ENCODE peak calls at places on chromosomes 2 and 18, in nine cellular contexts. One of them, this sample, is unnamed.

GRCh38 chr2:199503148-199503547 is 45.4 kb upstream of the SATB2 start:
- DNase-seq in NCI-H2171 treated with DMSO at 0.1 percent for 48 hours: no peak
- DNase-seq in HFF-Myc: no peak
- DNase-seq in right lobe of liver: no peak
- DNase-seq in body of pancreas: no peak
- DNase-seq in naive thymus-derived CD8-positive, alpha-beta T cell: no peak
- DNase-seq in brain microvascular endothelial cell: no peak
- DNase-seq in stimulated activated CD4-positive, alpha-beta T cell treated with anti-CD3 and anti-CD28 coated beads, Interleukin-15, amount 100 ng/mL, for 1 hour: no peak
- DNase-seq in GM13977: no peak
- DNase-seq in this sample: no peak

GRCh38 chr18:63402246-63403164 is 19.8 kb downstream of the VPS4B start:
- DNase-seq in NCI-H2171 treated with DMSO at 0.1 percent for 48 hours: no peak
- DNase-seq in HFF-Myc: no peak
- DNase-seq in right lobe of liver: no peak
- DNase-seq in body of pancreas: no peak
- DNase-seq in naive thymus-derived CD8-positive, alpha-beta T cell: no peak
- DNase-seq in brain microvascular endothelial cell: no peak
- DNase-seq in stimulated activated CD4-positive, alpha-beta T cell treated with anti-CD3 and anti-CD28 coated beads, Interleukin-15, amount 100 ng/mL, for 1 hour: no peak
- DNase-seq in GM13977: no peak
- DNase-seq in this sample: no peak

GRCh38 chr2:192029089-192029488 is 165.6 kb downstream of the TMEFF2 start:
- DNase-seq in NCI-H2171 treated with DMSO at 0.1 percent for 48 hours: peak; percentile 12
- DNase-seq in HFF-Myc: peak; percentile 22
- DNase-seq in right lobe of liver: no peak
- DNase-seq in body of pancreas: no peak
- DNase-seq in naive thymus-derived CD8-positive, alpha-beta T cell: no peak
- DNase-seq in brain microvascular endothelial cell: peak; percentile 21
- DNase-seq in stimulated activated CD4-positive, alpha-beta T cell treated with anti-CD3 and anti-CD28 coated beads, Interleukin-15, amount 100 ng/mL, for 1 hour: no peak
- DNase-seq in GM13977: no peak
- DNase-seq in this sample: no peak

GRCh38 chr2:9423922-9424272 is 443 bp downstream of the CPSF3 start:
- DNase-seq in NCI-H2171 treated with DMSO at 0.1 percent for 48 hours: no peak
- DNase-seq in HFF-Myc: no peak
- DNase-seq in right lobe of liver: no peak
- DNase-seq in body of pancreas: no peak
- DNase-seq in naive thymus-derived CD8-positive, alpha-beta T cell: peak; percentile 1
- DNase-seq in brain microvascular endothelial cell: no peak
- DNase-seq in stimulated activated CD4-positive, alpha-beta T cell treated with anti-CD3 and anti-CD28 coated beads, Interleukin-15, amount 100 ng/mL, for 1 hour: no peak
- DNase-seq in GM13977: peak; percentile 35
- DNase-seq in this sample: no peak

GRCh38 chr2:120683081-120683480 is 52.6 kb upstream of the GLI2 start:
- DNase-seq in NCI-H2171 treated with DMSO at 0.1 percent for 48 hours: no peak
- DNase-seq in HFF-Myc: no peak
- DNase-seq in right lobe of liver: no peak
- DNase-seq in body of pancreas: no peak
- DNase-seq in naive thymus-derived CD8-positive, alpha-beta T cell: no peak
- DNase-seq in brain microvascular endothelial cell: no peak
- DNase-seq in stimulated activated CD4-positive, alpha-beta T cell treated with anti-CD3 and anti-CD28 coated beads, Interleukin-15, amount 100 ng/mL, for 1 hour: no peak
- DNase-seq in GM13977: no peak
- DNase-seq in this sample: no peak

GRCh38 chr2:201093573-201093972 is 21.8 kb downstream of the NDUFB3 start:
- DNase-seq in NCI-H2171 treated with DMSO at 0.1 percent for 48 hours: no peak
- DNase-seq in HFF-Myc: no peak
- DNase-seq in right lobe of liver: no peak
- DNase-seq in body of pancreas: no peak
- DNase-seq in naive thymus-derived CD8-positive, alpha-beta T cell: no peak
- DNase-seq in brain microvascular endothelial cell: no peak
- DNase-seq in stimulated activated CD4-positive, alpha-beta T cell treated with anti-CD3 and anti-CD28 coated beads, Interleukin-15, amount 100 ng/mL, for 1 hour: no peak
- DNase-seq in GM13977: no peak
- DNase-seq in this sample: no peak

GRCh38 chr2:176582183-176582582 is 312.9 kb downstream of the MTX2 start:
- DNase-seq in NCI-H2171 treated with DMSO at 0.1 percent for 48 hours: no peak
- DNase-seq in HFF-Myc: no peak
- DNase-seq in right lobe of liver: no peak
- DNase-seq in body of pancreas: no peak
- DNase-seq in naive thymus-derived CD8-positive, alpha-beta T cell: no peak
- DNase-seq in brain microvascular endothelial cell: peak; percentile 14
- DNase-seq in stimulated activated CD4-positive, alpha-beta T cell treated with anti-CD3 and anti-CD28 coated beads, Interleukin-15, amount 100 ng/mL, for 1 hour: no peak
- DNase-seq in GM13977: no peak
- DNase-seq in this sample: no peak

GRCh38 chr2:180905002-180905401 is 75.4 kb upstream of the UBE2E3 start:
- DNase-seq in NCI-H2171 treated with DMSO at 0.1 percent for 48 hours: peak; percentile 93
- DNase-seq in HFF-Myc: no peak
- DNase-seq in right lobe of liver: no peak
- DNase-seq in body of pancreas: no peak
- DNase-seq in naive thymus-derived CD8-positive, alpha-beta T cell: no peak
- DNase-seq in brain microvascular endothelial cell: no peak
- DNase-seq in stimulated activated CD4-positive, alpha-beta T cell treated with anti-CD3 and anti-CD28 coated beads, Interleukin-15, amount 100 ng/mL, for 1 hour: no peak
- DNase-seq in GM13977: no peak
- DNase-seq in this sample: no peak

GRCh38 chr2:70113396-70114100 is 26.3 kb downstream of the PCBP1 start:
- DNase-seq in NCI-H2171 treated with DMSO at 0.1 percent for 48 hours: no peak
- DNase-seq in HFF-Myc: no peak
- DNase-seq in right lobe of liver: no peak
- DNase-seq in body of pancreas: no peak
- DNase-seq in naive thymus-derived CD8-positive, alpha-beta T cell: no peak
- DNase-seq in brain microvascular endothelial cell: no peak
- DNase-seq in stimulated activated CD4-positive, alpha-beta T cell treated with anti-CD3 and anti-CD28 coated beads, Interleukin-15, amount 100 ng/mL, for 1 hour: no peak
- DNase-seq in GM13977: no peak
- DNase-seq in this sample: no peak

GRCh38 chr2:88871336-88871735 is 179.9 kb downstream of the RPIA start:
- DNase-seq in NCI-H2171 treated with DMSO at 0.1 percent for 48 hours: no peak
- DNase-seq in HFF-Myc: no peak
- DNase-seq in right lobe of liver: no peak
- DNase-seq in body of pancreas: no peak
- DNase-seq in naive thymus-derived CD8-positive, alpha-beta T cell: no peak
- DNase-seq in brain microvascular endothelial cell: no peak
- DNase-seq in stimulated activated CD4-positive, alpha-beta T cell treated with anti-CD3 and anti-CD28 coated beads, Interleukin-15, amount 100 ng/mL, for 1 hour: no peak
- DNase-seq in GM13977: no peak
- DNase-seq in this sample: no peak

GRCh38 chr2:181698230-181698629 is 17.9 kb upstream of the NEUROD1 start:
- DNase-seq in NCI-H2171 treated with DMSO at 0.1 percent for 48 hours: no peak
- DNase-seq in HFF-Myc: no peak
- DNase-seq in right lobe of liver: no peak
- DNase-seq in body of pancreas: no peak
- DNase-seq in naive thymus-derived CD8-positive, alpha-beta T cell: no peak
- DNase-seq in brain microvascular endothelial cell: no peak
- DNase-seq in stimulated activated CD4-positive, alpha-beta T cell treated with anti-CD3 and anti-CD28 coated beads, Interleukin-15, amount 100 ng/mL, for 1 hour: no peak
- DNase-seq in GM13977: no peak
- DNase-seq in this sample: no peak

GRCh38 chr2:181457121-181457740 is at the start of gene ITGA4:
- DNase-seq in NCI-H2171 treated with DMSO at 0.1 percent for 48 hours: peak; percentile 75
- DNase-seq in HFF-Myc: peak; percentile 39
- DNase-seq in right lobe of liver: peak; percentile 73
- DNase-seq in body of pancreas: peak; percentile 59
- DNase-seq in naive thymus-derived CD8-positive, alpha-beta T cell: peak; percentile 76
- DNase-seq in brain microvascular endothelial cell: peak; percentile 73
- DNase-seq in stimulated activated CD4-positive, alpha-beta T cell treated with anti-CD3 and anti-CD28 coated beads, Interleukin-15, amount 100 ng/mL, for 1 hour: peak; percentile 74
- DNase-seq in GM13977: peak; percentile 82
- DNase-seq in this sample: peak; percentile 56

GRCh38 chr18:14092625-14093361 is 39.4 kb downstream of the ZNF519 start:
- DNase-seq in NCI-H2171 treated with DMSO at 0.1 percent for 48 hours: no peak
- DNase-seq in HFF-Myc: no peak
- DNase-seq in right lobe of liver: no peak
- DNase-seq in body of pancreas: no peak
- DNase-seq in naive thymus-derived CD8-positive, alpha-beta T cell: no peak
- DNase-seq in brain microvascular endothelial cell: no peak
- DNase-seq in stimulated activated CD4-positive, alpha-beta T cell treated with anti-CD3 and anti-CD28 coated beads, Interleukin-15, amount 100 ng/mL, for 1 hour: no peak
- DNase-seq in GM13977: no peak
- DNase-seq in this sample: no peak

GRCh38 chr18:79524181-79525078 is 128.7 kb downstream of the NFATC1 start:
- DNase-seq in NCI-H2171 treated with DMSO at 0.1 percent for 48 hours: no peak
- DNase-seq in HFF-Myc: no peak
- DNase-seq in right lobe of liver: no peak
- DNase-seq in body of pancreas: no peak
- DNase-seq in naive thymus-derived CD8-positive, alpha-beta T cell: peak; percentile 44
- DNase-seq in brain microvascular endothelial cell: no peak
- DNase-seq in stimulated activated CD4-positive, alpha-beta T cell treated with anti-CD3 and anti-CD28 coated beads, Interleukin-15, amount 100 ng/mL, for 1 hour: peak; percentile 25
- DNase-seq in GM13977: peak; percentile 73
- DNase-seq in this sample: no peak

GRCh38 chr18:53843113-53843512 is 381.4 kb downstream of the MBD2 start:
- DNase-seq in NCI-H2171 treated with DMSO at 0.1 percent for 48 hours: no peak
- DNase-seq in HFF-Myc: no peak
- DNase-seq in right lobe of liver: no peak
- DNase-seq in body of pancreas: no peak
- DNase-seq in naive thymus-derived CD8-positive, alpha-beta T cell: no peak
- DNase-seq in brain microvascular endothelial cell: no peak
- DNase-seq in stimulated activated CD4-positive, alpha-beta T cell treated with anti-CD3 and anti-CD28 coated beads, Interleukin-15, amount 100 ng/mL, for 1 hour: no peak
- DNase-seq in GM13977: no peak
- DNase-seq in this sample: no peak

GRCh38 chr2:72367530-72368225 is 220.0 kb upstream of the CYP26B1 start:
- DNase-seq in NCI-H2171 treated with DMSO at 0.1 percent for 48 hours: no peak
- DNase-seq in HFF-Myc: peak; percentile 80
- DNase-seq in right lobe of liver: peak; percentile 50
- DNase-seq in body of pancreas: peak; percentile 55
- DNase-seq in naive thymus-derived CD8-positive, alpha-beta T cell: no peak
- DNase-seq in brain microvascular endothelial cell: peak; percentile 92
- DNase-seq in stimulated activated CD4-positive, alpha-beta T cell treated with anti-CD3 and anti-CD28 coated beads, Interleukin-15, amount 100 ng/mL, for 1 hour: no peak
- DNase-seq in GM13977: no peak
- DNase-seq in this sample: peak; percentile 85

GRCh38 chr2:66794115-66794514 is 359.2 kb downstream of the MEIS1 start:
- DNase-seq in NCI-H2171 treated with DMSO at 0.1 percent for 48 hours: no peak
- DNase-seq in HFF-Myc: no peak
- DNase-seq in right lobe of liver: no peak
- DNase-seq in body of pancreas: no peak
- DNase-seq in naive thymus-derived CD8-positive, alpha-beta T cell: no peak
- DNase-seq in brain microvascular endothelial cell: no peak
- DNase-seq in stimulated activated CD4-positive, alpha-beta T cell treated with anti-CD3 and anti-CD28 coated beads, Interleukin-15, amount 100 ng/mL, for 1 hour: no peak
- DNase-seq in GM13977: no peak
- DNase-seq in this sample: no peak

GRCh38 chr2:59449264-59449663 is 1104.2 kb downstream of the BCL11A start:
- DNase-seq in NCI-H2171 treated with DMSO at 0.1 percent for 48 hours: no peak
- DNase-seq in HFF-Myc: no peak
- DNase-seq in right lobe of liver: no peak
- DNase-seq in body of pancreas: peak; percentile 40
- DNase-seq in naive thymus-derived CD8-positive, alpha-beta T cell: no peak
- DNase-seq in brain microvascular endothelial cell: no peak
- DNase-seq in stimulated activated CD4-positive, alpha-beta T cell treated with anti-CD3 and anti-CD28 coated beads, Interleukin-15, amount 100 ng/mL, for 1 hour: no peak
- DNase-seq in GM13977: no peak
- DNase-seq in this sample: no peak

GRCh38 chr18:77223653-77224052 is 26.0 kb upstream of the GALR1 start:
- DNase-seq in NCI-H2171 treated with DMSO at 0.1 percent for 48 hours: no peak
- DNase-seq in HFF-Myc: no peak
- DNase-seq in right lobe of liver: no peak
- DNase-seq in body of pancreas: no peak
- DNase-seq in naive thymus-derived CD8-positive, alpha-beta T cell: no peak
- DNase-seq in brain microvascular endothelial cell: no peak
- DNase-seq in stimulated activated CD4-positive, alpha-beta T cell treated with anti-CD3 and anti-CD28 coated beads, Interleukin-15, amount 100 ng/mL, for 1 hour: no peak
- DNase-seq in GM13977: no peak
- DNase-seq in this sample: peak; percentile 25